ENCODE peak calls at places on chromosomes 11 and 22, in ten cellular contexts. I is glomerular endothelial cell, T is caudate nucleus, N is psoas muscle, B is fibroblast of mammary gland, Q is HL-60, K is 8988T, L is NCI-H774, U is LNCaP clone FGC, A is aorta. W is an unnamed sample.

GRCh38 chr11:122141757-122142156 is 25.7 kb upstream of the BLID start:
- DNase-seq in I (no peak), T (no peak), N (no peak), B (peak), Q (no peak), K (no peak), L (no peak), U (no peak), A (no peak), W (no peak)

GRCh38 chr22:19844423-19845368 is 10.0 kb downstream of the GNB1L start:
- DNase-seq in I (no peak), T (peak), N (peak), B (no peak), Q (peak), K (no peak), L (no peak), U (no peak), A (peak), W (no peak)

GRCh38 chr11:92687724-92688123 is 281.7 kb upstream of the MTNR1B start:
- DNase-seq in I (no peak), T (no peak), N (no peak), B (no peak), Q (no peak), K (no peak), L (no peak), U (no peak), A (no peak), W (no peak)

GRCh38 chr22:23060612-23061400 is 9.5 kb upstream of the GNAZ start:
- DNase-seq in I (no peak), T (no peak), N (peak), B (no peak), Q (no peak), K (no peak), L (no peak), U (no peak), A (peak), W (no peak)

GRCh38 chr11:10318527-10318802 is 13.6 kb downstream of the ADM start:
- DNase-seq in I (no peak), T (no peak), N (peak), B (no peak), Q (no peak), K (no peak), L (peak), U (no peak), A (no peak), W (no peak)

GRCh38 chr11:113114452-113115027 is 153.3 kb downstream of the NCAM1 start:
- DNase-seq in I (no peak), T (peak), N (peak), B (peak), Q (peak), K (no peak), L (peak), U (peak), A (peak), W (no peak)

GRCh38 chr11:8230178-8230859 is 33.4 kb downstream of the LMO1 start:
- DNase-seq in I (no peak), T (no peak), N (no peak), B (no peak), Q (no peak), K (no peak), L (no peak), U (no peak), A (no peak), W (peak)

GRCh38 chr22:49268924-49269323 is 558.7 kb downstream of the BRD1 start:
- DNase-seq in I (no peak), T (no peak), N (no peak), B (no peak), Q (no peak), K (no peak), L (no peak), U (no peak), A (no peak), W (no peak)

GRCh38 chr11:7551571-7551970 is 37.8 kb downstream of the PPFIBP2 start:
- DNase-seq in I (no peak), T (no peak), N (no peak), B (peak), Q (no peak), K (no peak), L (no peak), U (no peak), A (no peak), W (no peak)

GRCh38 chr22:47275479-47276218 is 513.2 kb downstream of the TBC1D22A start:
- DNase-seq in I (no peak), T (no peak), N (no peak), B (no peak), Q (no peak), K (no peak), L (no peak), U (no peak), A (peak), W (no peak)

GRCh38 chr11:122656073-122656630 is 630 bp downstream of the UBASH3B start:
- DNase-seq in I (no peak), T (peak), N (peak), B (peak), Q (peak), K (peak), L (no peak), U (no peak), A (peak), W (no peak)

GRCh38 chr22:33213383-33214075 is 155.3 kb upstream of the SYN3 start:
- DNase-seq in I (no peak), T (no peak), N (no peak), B (no peak), Q (no peak), K (no peak), L (no peak), U (no peak), A (no peak), W (no peak)

GRCh38 chr11:106409201-106409600 is 331.7 kb downstream of the AASDHPPT start:
- DNase-seq in I (no peak), T (no peak), N (no peak), B (peak), Q (no peak), K (no peak), L (no peak), U (no peak), A (no peak), W (no peak)

GRCh38 chr11:33912405-33913361 is 20.8 kb upstream of the LMO2 start:
- DNase-seq in I (no peak), T (no peak), N (peak), B (peak), Q (peak), K (no peak), L (no peak), U (no peak), A (no peak), W (no peak)

GRCh38 chr11:130549393-130549999 is 101.1 kb downstream of the ADAMTS15 start:
- DNase-seq in I (no peak), T (no peak), N (no peak), B (peak), Q (no peak), K (no peak), L (no peak), U (no peak), A (no peak), W (no peak)

GRCh38 chr22:46075764-46076531 is 74.4 kb upstream of the PPARA start:
- DNase-seq in I (no peak), T (peak), N (peak), B (no peak), Q (no peak), K (no peak), L (no peak), U (no peak), A (peak), W (no peak)

GRCh38 chr11:9529333-9529648 is 44.2 kb upstream of the WEE1 start:
- DNase-seq in I (no peak), T (no peak), N (peak), B (peak), Q (no peak), K (no peak), L (no peak), U (no peak), A (peak), W (no peak)

GRCh38 chr22:20011993-20012740 is 4.5 kb downstream of the ARVCF start:
- DNase-seq in I (no peak), T (no peak), N (peak), B (no peak), Q (no peak), K (no peak), L (no peak), U (no peak), A (no peak), W (no peak)

GRCh38 chr11:13215157-13215556 is 62.4 kb upstream of the BMAL1 start:
- DNase-seq in I (no peak), T (no peak), N (no peak), B (peak), Q (no peak), K (peak), L (no peak), U (no peak), A (no peak), W (no peak)

GRCh38 chr11:58600510-58600909 is 21.6 kb downstream of the ZFP91 start:
- DNase-seq in I (no peak), T (no peak), N (no peak), B (no peak), Q (no peak), K (no peak), L (no peak), U (no peak), A (no peak), W (no peak)

GRCh38 chr22:35517207-35517606 is 23.4 kb upstream of the RASD2 start:
- DNase-seq in I (no peak), T (no peak), N (no peak), B (no peak), Q (no peak), K (no peak), L (no peak), U (no peak), A (no peak), W (no peak)

GRCh38 chr11:3638513-3638912 is 3.3 kb downstream of the ART5 start:
- DNase-seq in I (no peak), T (no peak), N (no peak), B (no peak), Q (no peak), K (no peak), L (no peak), U (no peak), A (peak), W (no peak)

GRCh38 chr11:48025293-48025982 is 45.1 kb downstream of the PTPRJ start:
- DNase-seq in I (no peak), T (no peak), N (peak), B (no peak), Q (no peak), K (no peak), L (no peak), U (no peak), A (peak), W (no peak)

GRCh38 chr11:36333897-36334296 is 37.8 kb downstream of the PRR5L start:
- DNase-seq in I (no peak), T (no peak), N (no peak), B (peak), Q (no peak), K (no peak), L (no peak), U (peak), A (no peak), W (peak)

GRCh38 chr11:134751825-134752224 is 339.8 kb upstream of the B3GAT1 start:
- DNase-seq in I (no peak), T (no peak), N (no peak), B (no peak), Q (no peak), K (no peak), L (no peak), U (no peak), A (no peak), W (no peak)

GRCh38 chr22:27204817-27205216 is 547.4 kb downstream of the MIAT start:
- DNase-seq in I (no peak), T (no peak), N (no peak), B (no peak), Q (no peak), K (no peak), L (no peak), U (no peak), A (no peak), W (no peak)